ENCODE peak calls at places on chromosomes 6 and 20, in seven cellular contexts. One of them, this sample, is unnamed.

GRCh38 chr20:34111057-34111711 is 859 bp downstream of the EIF2S2 start:
- DNase-seq in K562: no peak
- DNase-seq in HepG2: no peak
- DNase-seq in SK-N-SH: peak
- DNase-seq in H1: no peak
- DNase-seq in GM12878: no peak
- DNase-seq in HCT116: no peak
- DNase-seq in this sample: peak

GRCh38 chr20:60695223-60695622 is 556.8 kb upstream of the CDH4 start:
- DNase-seq in HCT116: no peak
- DNase-seq in K562: no peak
- DNase-seq in SK-N-SH: no peak
- DNase-seq in HepG2: no peak
- DNase-seq in GM12878: no peak
- DNase-seq in H1: no peak
- DNase-seq in this sample: no peak

GRCh38 chr20:36499723-36500501 is 41.4 kb upstream of the MYL9 start:
- DNase-seq in GM12878: no peak
- DNase-seq in HCT116: no peak
- DNase-seq in H1: no peak
- DNase-seq in K562: no peak
- DNase-seq in HepG2: no peak
- DNase-seq in SK-N-SH: no peak
- DNase-seq in this sample: no peak

GRCh38 chr20:19129976-19130612 is 82.3 kb upstream of the SLC24A3 start:
- DNase-seq in HepG2: no peak
- DNase-seq in K562: no peak
- DNase-seq in HCT116: no peak
- DNase-seq in H1: no peak
- DNase-seq in GM12878: no peak
- DNase-seq in SK-N-SH: no peak
- DNase-seq in this sample: no peak

GRCh38 chr20:36275441-36276189 is 30.5 kb upstream of the DLGAP4 start:
- DNase-seq in HCT116: no peak
- DNase-seq in K562: no peak
- DNase-seq in SK-N-SH: peak
- DNase-seq in H1: no peak
- DNase-seq in HepG2: no peak
- DNase-seq in GM12878: no peak
- DNase-seq in this sample: no peak

GRCh38 chr6:7446056-7446455 is 56.4 kb downstream of the RIOK1 start:
- DNase-seq in GM12878: no peak
- DNase-seq in SK-N-SH: no peak
- DNase-seq in HepG2: no peak
- DNase-seq in H1: no peak
- DNase-seq in K562: no peak
- DNase-seq in HCT116: no peak
- DNase-seq in this sample: no peak

GRCh38 chr6:13076575-13076974 is 251.8 kb downstream of the TBC1D7 start:
- DNase-seq in H1: no peak
- DNase-seq in K562: no peak
- DNase-seq in HepG2: no peak
- DNase-seq in SK-N-SH: no peak
- DNase-seq in HCT116: no peak
- DNase-seq in GM12878: no peak
- DNase-seq in this sample: no peak

GRCh38 chr20:64099880-64100565 is 7.3 kb downstream of the NPBWR2 start:
- DNase-seq in HepG2: no peak
- DNase-seq in SK-N-SH: no peak
- DNase-seq in H1: no peak
- DNase-seq in GM12878: no peak
- DNase-seq in HCT116: no peak
- DNase-seq in K562: no peak
- DNase-seq in this sample: no peak

GRCh38 chr6:34393191-34393967 is 910 bp upstream of the NUDT3 start:
- DNase-seq in HepG2: no peak
- DNase-seq in GM12878: no peak
- DNase-seq in K562: no peak
- DNase-seq in H1: no peak
- DNase-seq in SK-N-SH: no peak
- DNase-seq in HCT116: no peak
- DNase-seq in this sample: no peak

GRCh38 chr6:152293404-152293803 is 343.8 kb downstream of the SYNE1 start:
- DNase-seq in K562: no peak
- DNase-seq in HCT116: no peak
- DNase-seq in GM12878: no peak
- DNase-seq in H1: no peak
- DNase-seq in SK-N-SH: peak
- DNase-seq in HepG2: no peak
- DNase-seq in this sample: no peak

GRCh38 chr6:104527761-104528415 is 331.8 kb downstream of the HACE1 start:
- DNase-seq in HepG2: peak
- DNase-seq in HCT116: no peak
- DNase-seq in SK-N-SH: no peak
- DNase-seq in GM12878: no peak
- DNase-seq in H1: peak
- DNase-seq in K562: peak
- DNase-seq in this sample: peak

GRCh38 chr20:38063911-38064310 is 30.4 kb downstream of the RPRD1B start:
- DNase-seq in K562: no peak
- DNase-seq in HepG2: no peak
- DNase-seq in HCT116: no peak
- DNase-seq in H1: no peak
- DNase-seq in SK-N-SH: no peak
- DNase-seq in GM12878: no peak
- DNase-seq in this sample: no peak

DNA sequence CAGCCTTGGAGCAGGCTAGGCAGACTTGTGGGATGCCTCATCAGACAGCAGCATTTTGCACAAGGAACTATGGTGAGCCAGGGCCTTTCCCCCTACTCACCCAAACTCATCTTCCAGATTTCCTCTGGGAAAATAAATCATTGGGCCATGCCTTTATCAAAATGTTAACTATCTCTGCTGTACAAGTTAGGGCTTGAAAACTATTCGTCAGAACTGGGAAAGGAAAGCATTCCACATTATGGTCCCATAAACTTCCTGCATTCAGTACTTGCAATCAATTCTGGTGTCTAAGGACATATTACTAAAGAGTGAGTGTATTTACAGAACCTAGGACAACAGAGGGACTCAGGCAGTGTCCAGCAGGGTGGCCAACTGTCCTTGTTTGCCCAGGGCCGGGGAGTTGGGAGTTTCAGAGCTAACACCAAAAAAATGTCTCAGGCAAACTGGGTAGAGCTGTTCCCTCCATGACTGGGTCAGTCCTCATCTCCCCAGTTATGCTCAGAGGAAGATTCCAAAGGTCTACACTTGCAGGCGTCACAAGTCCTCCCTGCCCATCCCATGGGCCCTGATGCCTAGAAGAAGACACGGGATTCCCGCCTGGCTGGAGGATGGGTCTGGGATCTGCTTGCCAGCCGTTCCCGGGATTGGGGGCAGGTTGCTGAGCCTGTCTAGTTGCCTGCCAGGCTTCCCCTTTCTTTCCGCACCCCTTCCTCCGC is 72.2 kb downstream of the SLC22A3 start:
- DNase-seq in HCT116: no peak
- DNase-seq in H1: no peak
- DNase-seq in GM12878: no peak
- DNase-seq in SK-N-SH: no peak
- DNase-seq in K562: no peak
- DNase-seq in HepG2: no peak
- DNase-seq in this sample: no peak
- TF ChIP-seq JUND in HCT116: no peak
- TF ChIP-seq JUND in H1: no peak
- TF ChIP-seq JUND in GM12878: no peak
- TF ChIP-seq JUND in SK-N-SH: no peak
- TF ChIP-seq JUND in K562: no peak
- TF ChIP-seq JUND in HepG2: no peak
- TF ChIP-seq JUND in this sample: no peak

DNA sequence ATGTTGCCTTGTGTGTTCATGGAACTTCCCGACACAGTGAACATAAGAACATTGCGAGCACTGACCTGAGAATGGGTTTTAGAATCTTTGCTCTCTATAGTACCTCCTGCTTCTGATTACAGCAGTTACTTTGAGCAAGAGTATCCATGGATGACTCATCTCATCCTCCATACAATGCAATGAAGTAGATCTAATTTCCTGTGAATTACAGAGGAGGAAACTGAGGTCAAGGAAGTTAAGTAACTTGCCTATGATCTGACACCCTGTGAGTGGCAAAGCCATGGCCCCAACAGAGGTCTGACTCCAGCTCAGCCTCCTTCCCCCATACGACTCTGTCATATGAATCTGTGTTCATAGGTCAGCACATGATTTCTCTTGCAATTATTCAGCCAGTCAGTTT is 518.1 kb downstream of the TFAP2A start:
- DNase-seq in K562: no peak
- DNase-seq in SK-N-SH: no peak
- DNase-seq in HepG2: no peak
- DNase-seq in H1: no peak
- DNase-seq in GM12878: no peak
- DNase-seq in HCT116: no peak
- DNase-seq in this sample: no peak
- TF ChIP-seq JUND in K562: no peak
- TF ChIP-seq JUND in SK-N-SH: no peak
- TF ChIP-seq JUND in HepG2: no peak
- TF ChIP-seq JUND in H1: no peak
- TF ChIP-seq JUND in GM12878: no peak
- TF ChIP-seq JUND in HCT116: no peak
- TF ChIP-seq JUND in this sample: no peak

GRCh38 chr20:9300534-9300933 is 213.9 kb upstream of the LAMP5 start:
- DNase-seq in H1: no peak
- DNase-seq in K562: no peak
- DNase-seq in HepG2: peak
- DNase-seq in GM12878: no peak
- DNase-seq in SK-N-SH: no peak
- DNase-seq in HCT116: no peak
- DNase-seq in this sample: no peak

GRCh38 chr20:9298906-9299305 is 215.5 kb upstream of the LAMP5 start:
- DNase-seq in H1: no peak
- DNase-seq in SK-N-SH: no peak
- DNase-seq in GM12878: no peak
- DNase-seq in K562: no peak
- DNase-seq in HepG2: no peak
- DNase-seq in HCT116: no peak
- DNase-seq in this sample: no peak

GRCh38 chr20:9300080-9300479 is 214.3 kb upstream of the LAMP5 start:
- DNase-seq in SK-N-SH: no peak
- DNase-seq in H1: no peak
- DNase-seq in GM12878: no peak
- DNase-seq in HepG2: no peak
- DNase-seq in K562: no peak
- DNase-seq in HCT116: no peak
- DNase-seq in this sample: no peak

GRCh38 chr20:9302073-9302425 is 212.3 kb upstream of the LAMP5 start:
- DNase-seq in HCT116: no peak
- DNase-seq in SK-N-SH: no peak
- DNase-seq in H1: no peak
- DNase-seq in K562: no peak
- DNase-seq in HepG2: no peak
- DNase-seq in GM12878: no peak
- DNase-seq in this sample: peak

DNA sequence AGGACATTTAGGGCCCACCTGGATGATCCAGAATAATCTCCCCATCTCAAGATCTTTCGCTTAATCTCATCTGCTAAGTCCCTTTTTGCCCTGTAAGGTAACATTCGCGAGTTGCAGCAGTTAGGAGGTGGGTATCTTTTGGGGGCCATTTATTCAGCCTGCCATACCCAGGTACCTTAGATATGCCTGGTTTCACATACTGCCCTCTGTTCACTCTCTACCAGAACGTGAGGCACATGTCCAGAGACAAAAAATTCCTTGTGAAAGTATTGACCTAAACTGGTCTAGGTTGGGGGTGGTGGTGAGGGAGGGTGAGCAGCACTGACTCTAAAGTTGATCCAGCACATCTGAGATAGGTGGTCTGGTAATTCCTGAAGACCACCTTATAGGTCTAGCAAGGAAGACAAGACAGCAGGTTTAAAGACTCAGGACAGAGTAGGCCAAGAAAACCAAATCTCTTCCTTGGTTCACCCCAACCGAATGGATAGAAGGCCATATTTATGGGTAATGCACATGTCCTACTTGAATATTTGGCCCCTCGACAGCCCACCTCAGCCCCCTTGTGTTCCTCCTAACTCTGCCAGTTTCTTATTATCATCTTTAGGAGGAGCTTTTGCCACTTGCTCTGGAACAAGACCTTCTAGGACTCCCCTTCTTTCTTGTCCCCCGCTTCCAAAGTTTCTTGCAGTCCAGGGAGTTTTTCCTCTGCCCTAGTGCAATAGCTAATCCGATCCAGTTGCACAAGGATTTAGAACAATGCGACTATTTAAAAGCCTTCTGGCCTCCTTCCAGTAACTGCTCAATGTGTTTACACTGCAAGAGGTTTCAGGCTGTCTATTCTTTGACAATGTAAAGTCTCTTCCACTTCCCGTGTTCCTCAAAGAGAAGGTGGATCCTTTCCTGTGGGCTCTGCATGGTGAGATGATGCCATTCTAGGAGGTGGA is 213.0 kb upstream of the LAMP5 start:
- DNase-seq in HCT116: peak
- DNase-seq in SK-N-SH: no peak
- DNase-seq in K562: no peak
- DNase-seq in H1: no peak
- DNase-seq in HepG2: peak
- DNase-seq in GM12878: no peak
- DNase-seq in this sample: peak
- TF ChIP-seq JUND in HCT116: no peak
- TF ChIP-seq JUND in SK-N-SH: no peak
- TF ChIP-seq JUND in K562: no peak
- TF ChIP-seq JUND in H1: no peak
- TF ChIP-seq JUND in HepG2: no peak
- TF ChIP-seq JUND in GM12878: no peak
- TF ChIP-seq JUND in this sample: no peak

DNA sequence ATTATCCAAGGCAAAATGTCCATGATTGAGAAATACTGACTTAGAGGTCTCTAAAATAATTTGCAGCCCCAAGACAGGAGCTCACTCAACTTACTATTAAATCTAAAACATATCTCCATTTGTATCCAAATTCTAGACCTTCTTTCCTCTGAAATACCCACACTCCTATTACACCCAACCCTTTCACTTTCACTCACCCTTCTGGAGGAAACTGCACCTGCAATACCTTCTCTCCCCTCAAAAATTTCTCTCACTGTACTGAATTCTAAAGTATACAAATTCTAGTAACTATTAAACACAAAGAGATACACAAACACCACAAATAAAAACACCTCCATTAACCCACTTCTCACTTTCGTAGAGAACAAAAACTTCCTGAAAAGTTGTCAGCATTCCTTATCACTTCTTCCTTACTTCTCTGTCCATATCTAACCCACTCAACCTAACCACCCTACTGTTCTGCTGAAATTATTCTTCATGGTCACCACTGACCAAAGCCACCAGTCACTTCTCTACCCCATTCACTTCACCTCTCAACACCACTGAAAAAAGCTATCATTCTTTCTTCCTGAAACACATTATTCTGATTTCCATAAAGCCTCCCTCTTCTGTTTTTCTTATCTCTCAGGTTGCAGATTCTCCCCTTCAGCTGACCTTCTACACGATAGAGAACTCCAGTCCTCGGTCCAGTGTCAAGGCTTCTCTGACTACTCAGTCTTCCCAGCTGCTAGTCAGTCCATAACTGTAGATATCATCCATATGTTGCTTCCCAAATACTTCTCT is 12.0 kb downstream of the LMBRD1 start:
- DNase-seq in HCT116: no peak
- DNase-seq in H1: no peak
- DNase-seq in GM12878: no peak
- DNase-seq in HepG2: no peak
- DNase-seq in K562: peak
- DNase-seq in SK-N-SH: no peak
- DNase-seq in this sample: no peak
- TF ChIP-seq JUND in HCT116: no peak
- TF ChIP-seq JUND in H1: no peak
- TF ChIP-seq JUND in GM12878: no peak
- TF ChIP-seq JUND in HepG2: no peak
- TF ChIP-seq JUND in K562: no peak
- TF ChIP-seq JUND in SK-N-SH: no peak
- TF ChIP-seq JUND in this sample: no peak

This sample was measured in T47D.